ENCODE peak calls at places on chromosomes 4 and X, in eight cellular contexts. One of them, this sample, is unnamed.

GRCh38 chr4:145954924-145955339 is 16.3 kb upstream of the ZNF827 start:
- DNase-seq in transverse colon: no peak
- DNase-seq in neural progenitor cell: no peak
- DNase-seq in GM23248: peak
- DNase-seq in stomach: no peak
- DNase-seq in PC-3: peak
- DNase-seq in adrenal gland: no peak
- DNase-seq in tibial artery: no peak
- DNase-seq in this sample: no peak

GRCh38 chr4:42412251-42412650 is 15.0 kb downstream of the SHISA3 start:
- DNase-seq in transverse colon: no peak
- DNase-seq in neural progenitor cell: no peak
- DNase-seq in GM23248: peak
- DNase-seq in stomach: no peak
- DNase-seq in PC-3: peak
- DNase-seq in adrenal gland: no peak
- DNase-seq in tibial artery: no peak
- DNase-seq in this sample: no peak

GRCh38 chr4:156581282-156581681 is 390.3 kb downstream of the PDGFC start:
- DNase-seq in transverse colon: no peak
- DNase-seq in neural progenitor cell: no peak
- DNase-seq in GM23248: no peak
- DNase-seq in stomach: no peak
- DNase-seq in PC-3: no peak
- DNase-seq in adrenal gland: no peak
- DNase-seq in tibial artery: no peak
- DNase-seq in this sample: no peak

GRCh38 chr4:119310826-119311225 is 11.1 kb downstream of the FABP2 start:
- DNase-seq in transverse colon: no peak
- DNase-seq in neural progenitor cell: no peak
- DNase-seq in GM23248: no peak
- DNase-seq in stomach: no peak
- DNase-seq in PC-3: no peak
- DNase-seq in adrenal gland: no peak
- DNase-seq in tibial artery: no peak
- DNase-seq in this sample: no peak

GRCh38 chr4:152976466-152976761 is 40.3 kb downstream of the FHDC1 start:
- DNase-seq in transverse colon: no peak
- DNase-seq in neural progenitor cell: no peak
- DNase-seq in GM23248: no peak
- DNase-seq in stomach: no peak
- DNase-seq in PC-3: no peak
- DNase-seq in adrenal gland: no peak
- DNase-seq in tibial artery: no peak
- DNase-seq in this sample: no peak

GRCh38 chr4:139957986-139958737 is 195.8 kb downstream of the MAML3 start:
- DNase-seq in transverse colon: no peak
- DNase-seq in neural progenitor cell: no peak
- DNase-seq in GM23248: no peak
- DNase-seq in stomach: no peak
- DNase-seq in PC-3: no peak
- DNase-seq in adrenal gland: no peak
- DNase-seq in tibial artery: no peak
- DNase-seq in this sample: no peak

GRCh38 chr4:24884925-24885324 is 27.9 kb downstream of the CCDC149 start:
- DNase-seq in transverse colon: no peak
- DNase-seq in neural progenitor cell: no peak
- DNase-seq in GM23248: no peak
- DNase-seq in stomach: no peak
- DNase-seq in PC-3: no peak
- DNase-seq in adrenal gland: no peak
- DNase-seq in tibial artery: no peak
- DNase-seq in this sample: peak

GRCh38 chr4:89511776-89512175 is 204.2 kb upstream of the GPRIN3 start:
- DNase-seq in transverse colon: no peak
- DNase-seq in neural progenitor cell: no peak
- DNase-seq in GM23248: no peak
- DNase-seq in stomach: no peak
- DNase-seq in PC-3: no peak
- DNase-seq in adrenal gland: no peak
- DNase-seq in tibial artery: no peak
- DNase-seq in this sample: no peak

GRCh38 chrX:153460826-153461225 is 9.6 kb downstream of the HAUS7 start:
- DNase-seq in transverse colon: peak
- DNase-seq in neural progenitor cell: peak
- DNase-seq in GM23248: peak
- DNase-seq in stomach: peak
- DNase-seq in PC-3: peak
- DNase-seq in adrenal gland: peak
- DNase-seq in tibial artery: no peak
- DNase-seq in this sample: peak

GRCh38 chr4:40804598-40804997 is 54.8 kb downstream of the NSUN7 start:
- DNase-seq in transverse colon: no peak
- DNase-seq in neural progenitor cell: no peak
- DNase-seq in GM23248: no peak
- DNase-seq in stomach: no peak
- DNase-seq in PC-3: no peak
- DNase-seq in adrenal gland: no peak
- DNase-seq in tibial artery: no peak
- DNase-seq in this sample: no peak

GRCh38 chr4:37599092-37599800 is 86.9 kb downstream of the RELL1 start:
- DNase-seq in transverse colon: no peak
- DNase-seq in neural progenitor cell: no peak
- DNase-seq in GM23248: no peak
- DNase-seq in stomach: no peak
- DNase-seq in PC-3: no peak
- DNase-seq in adrenal gland: no peak
- DNase-seq in tibial artery: no peak
- DNase-seq in this sample: no peak

GRCh38 chr4:78190078-78190477 is 133.0 kb downstream of the FRAS1 start:
- DNase-seq in transverse colon: no peak
- DNase-seq in neural progenitor cell: no peak
- DNase-seq in GM23248: no peak
- DNase-seq in stomach: no peak
- DNase-seq in PC-3: no peak
- DNase-seq in adrenal gland: no peak
- DNase-seq in tibial artery: no peak
- DNase-seq in this sample: no peak

GRCh38 chr4:54496412-54496811 is 161.3 kb upstream of the KIT start:
- DNase-seq in transverse colon: no peak
- DNase-seq in neural progenitor cell: no peak
- DNase-seq in GM23248: no peak
- DNase-seq in stomach: no peak
- DNase-seq in PC-3: no peak
- DNase-seq in adrenal gland: no peak
- DNase-seq in tibial artery: no peak
- DNase-seq in this sample: no peak

GRCh38 chrX:12903646-12904045 is 2.8 kb upstream of the TLR8 start:
- DNase-seq in transverse colon: no peak
- DNase-seq in neural progenitor cell: no peak
- DNase-seq in GM23248: peak
- DNase-seq in stomach: no peak
- DNase-seq in PC-3: no peak
- DNase-seq in adrenal gland: no peak
- DNase-seq in tibial artery: no peak
- DNase-seq in this sample: peak

GRCh38 chrX:124594017-124594651 is 247.8 kb downstream of the SH2D1A start:
- DNase-seq in transverse colon: no peak
- DNase-seq in neural progenitor cell: no peak
- DNase-seq in GM23248: no peak
- DNase-seq in stomach: no peak
- DNase-seq in PC-3: peak
- DNase-seq in adrenal gland: peak
- DNase-seq in tibial artery: no peak
- DNase-seq in this sample: peak

GRCh38 chr4:19047481-19047880 is 1025.9 kb upstream of the LCORL start:
- DNase-seq in transverse colon: no peak
- DNase-seq in neural progenitor cell: no peak
- DNase-seq in GM23248: no peak
- DNase-seq in stomach: no peak
- DNase-seq in PC-3: peak
- DNase-seq in adrenal gland: no peak
- DNase-seq in tibial artery: no peak
- DNase-seq in this sample: no peak

DNA sequence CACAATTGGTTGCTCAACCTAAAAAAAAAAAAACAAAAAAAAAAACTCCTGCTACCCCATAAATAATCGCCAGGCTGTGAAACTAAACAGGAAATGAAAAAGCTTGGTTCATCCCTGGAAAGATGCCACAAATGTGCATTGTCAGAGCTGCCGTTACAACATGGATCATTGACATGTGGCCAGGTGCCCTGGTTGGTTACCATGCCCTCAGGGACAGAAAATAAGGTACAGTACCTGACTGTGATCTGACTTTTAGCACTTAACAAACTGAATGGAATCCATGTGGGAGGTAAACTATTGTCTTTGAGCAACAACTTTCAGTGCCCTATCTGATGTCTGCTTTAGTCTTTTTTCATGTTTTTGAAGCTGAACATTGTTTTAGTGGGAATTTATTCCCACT is 118.0 kb upstream of the RPL34 start:
- DNase-seq in transverse colon: no peak
- DNase-seq in neural progenitor cell: no peak
- DNase-seq in GM23248: no peak
- DNase-seq in stomach: no peak
- DNase-seq in PC-3: peak
- DNase-seq in adrenal gland: no peak
- DNase-seq in tibial artery: no peak
- DNase-seq in this sample: no peak
- H3K27ac ChIP-seq in transverse colon: no peak
- H3K27ac ChIP-seq in neural progenitor cell: no peak
- H3K27ac ChIP-seq in GM23248: no peak
- H3K27ac ChIP-seq in stomach: no peak
- H3K27ac ChIP-seq in PC-3: no peak
- H3K27ac ChIP-seq in adrenal gland: no peak
- H3K27ac ChIP-seq in tibial artery: no peak
- H3K27ac ChIP-seq in this sample: no peak

GRCh38 chrX:106611682-106612402 is at the start of gene RADX:
- DNase-seq in transverse colon: peak
- DNase-seq in neural progenitor cell: peak
- DNase-seq in GM23248: peak
- DNase-seq in stomach: peak
- DNase-seq in PC-3: peak
- DNase-seq in adrenal gland: peak
- DNase-seq in tibial artery: peak
- DNase-seq in this sample: peak

GRCh38 chrX:106611323-106611681 is 476 bp upstream of the RADX start:
- DNase-seq in transverse colon: no peak
- DNase-seq in neural progenitor cell: no peak
- DNase-seq in GM23248: peak
- DNase-seq in stomach: no peak
- DNase-seq in PC-3: no peak
- DNase-seq in adrenal gland: no peak
- DNase-seq in tibial artery: no peak
- DNase-seq in this sample: no peak

GRCh38 chrX:106615041-106615440 is 3.3 kb downstream of the RADX start:
- DNase-seq in transverse colon: no peak
- DNase-seq in neural progenitor cell: no peak
- DNase-seq in GM23248: no peak
- DNase-seq in stomach: no peak
- DNase-seq in PC-3: no peak
- DNase-seq in adrenal gland: no peak
- DNase-seq in tibial artery: no peak
- DNase-seq in this sample: no peak

GRCh38 chrX:106613277-106613676 is 1.5 kb downstream of the RADX start:
- DNase-seq in transverse colon: no peak
- DNase-seq in neural progenitor cell: no peak
- DNase-seq in GM23248: no peak
- DNase-seq in stomach: no peak
- DNase-seq in PC-3: no peak
- DNase-seq in adrenal gland: no peak
- DNase-seq in tibial artery: no peak
- DNase-seq in this sample: no peak

GRCh38 chrX:106612403-106612789 is 618 bp downstream of the RADX start:
- DNase-seq in transverse colon: no peak
- DNase-seq in neural progenitor cell: peak
- DNase-seq in GM23248: peak
- DNase-seq in stomach: no peak
- DNase-seq in PC-3: peak
- DNase-seq in adrenal gland: no peak
- DNase-seq in tibial artery: no peak
- DNase-seq in this sample: no peak
- H3K27ac ChIP-seq in transverse colon: peak
- H3K27ac ChIP-seq in neural progenitor cell: no peak
- H3K27ac ChIP-seq in GM23248: no peak
- H3K27ac ChIP-seq in stomach: peak
- H3K27ac ChIP-seq in PC-3: no peak
- H3K27ac ChIP-seq in adrenal gland: peak
- H3K27ac ChIP-seq in tibial artery: no peak
- H3K27ac ChIP-seq in this sample: no peak

GRCh38 chrX:840556-840955 is 210.0 kb downstream of the SHOX start:
- DNase-seq in transverse colon: no peak
- DNase-seq in neural progenitor cell: no peak
- DNase-seq in GM23248: no peak
- DNase-seq in stomach: no peak
- DNase-seq in PC-3: no peak
- DNase-seq in adrenal gland: no peak
- DNase-seq in tibial artery: no peak
- DNase-seq in this sample: no peak
- H3K27ac ChIP-seq in transverse colon: no peak
- H3K27ac ChIP-seq in neural progenitor cell: no peak
- H3K27ac ChIP-seq in GM23248: no peak
- H3K27ac ChIP-seq in stomach: no peak
- H3K27ac ChIP-seq in PC-3: no peak
- H3K27ac ChIP-seq in adrenal gland: no peak
- H3K27ac ChIP-seq in tibial artery: no peak
- H3K27ac ChIP-seq in this sample: no peak

GRCh38 chrX:113514906-113515305 is 674.3 kb upstream of the AMOT start:
- DNase-seq in transverse colon: no peak
- DNase-seq in neural progenitor cell: no peak
- DNase-seq in GM23248: no peak
- DNase-seq in stomach: no peak
- DNase-seq in PC-3: no peak
- DNase-seq in adrenal gland: no peak
- DNase-seq in tibial artery: no peak
- DNase-seq in this sample: no peak

GRCh38 chrX:113510586-113510985 is 670.0 kb upstream of the AMOT start:
- DNase-seq in transverse colon: no peak
- DNase-seq in neural progenitor cell: no peak
- DNase-seq in GM23248: peak
- DNase-seq in stomach: no peak
- DNase-seq in PC-3: no peak
- DNase-seq in adrenal gland: no peak
- DNase-seq in tibial artery: no peak
- DNase-seq in this sample: no peak

DNA sequence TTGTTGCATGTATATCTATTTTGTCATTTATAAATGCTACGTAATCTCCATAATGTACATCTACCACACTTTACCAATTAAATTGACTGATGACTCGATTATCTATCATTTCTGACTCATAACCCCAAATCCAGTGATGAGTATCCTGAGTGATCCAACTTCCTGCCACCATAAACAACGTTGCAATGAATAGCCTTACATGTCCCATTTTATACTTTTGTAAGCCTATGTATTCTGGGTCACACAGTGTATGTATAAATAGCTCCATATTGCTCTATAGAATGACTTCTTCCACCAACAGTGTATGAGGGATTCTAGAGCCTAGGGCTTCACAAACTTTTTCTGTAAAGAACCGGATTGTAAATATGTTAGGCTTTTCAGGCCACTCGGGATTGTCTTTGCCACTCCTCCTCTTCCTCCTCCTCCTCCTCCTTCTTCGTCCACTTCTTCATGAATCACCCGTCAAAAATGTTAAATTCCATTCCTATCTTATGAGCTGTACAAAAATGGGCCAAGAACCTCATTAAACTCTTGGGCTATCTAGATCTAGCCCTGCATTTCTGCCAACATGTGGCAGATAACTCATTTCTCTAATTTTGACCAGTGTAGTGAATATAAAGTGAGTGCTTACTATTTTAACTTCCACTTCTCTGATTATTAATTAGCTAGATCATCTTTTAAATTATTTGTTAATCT is 672.2 kb upstream of the AMOT start:
- DNase-seq in transverse colon: no peak
- DNase-seq in neural progenitor cell: no peak
- DNase-seq in GM23248: peak
- DNase-seq in stomach: no peak
- DNase-seq in PC-3: peak
- DNase-seq in adrenal gland: no peak
- DNase-seq in tibial artery: no peak
- DNase-seq in this sample: no peak
- H3K27ac ChIP-seq in transverse colon: no peak
- H3K27ac ChIP-seq in neural progenitor cell: no peak
- H3K27ac ChIP-seq in GM23248: peak
- H3K27ac ChIP-seq in stomach: no peak
- H3K27ac ChIP-seq in PC-3: peak
- H3K27ac ChIP-seq in adrenal gland: no peak
- H3K27ac ChIP-seq in tibial artery: no peak
- H3K27ac ChIP-seq in this sample: no peak